ENCODE peak calls at places on chromosomes 5 and 9, in four cellular contexts. H is left ventricle myocardium superior, D is PC-3, A is mammary epithelial cell. N is an unnamed sample.

GRCh38 chr5:139684881-139685749 is 37.0 kb downstream of the CXXC5 start:
- DNase-seq in H (peak; percentile 75), D (no peak), A (no peak), N (no peak)

GRCh38 chr5:176773408-176774035 is 36.8 kb upstream of the UNC5A start:
- DNase-seq in D (no peak), A (no peak), H (no peak), N (no peak)

GRCh38 chr5:142364251-142365145 is 39.7 kb upstream of the SPRY4 start:
- DNase-seq in A (peak; percentile 88), D (no peak), H (peak; percentile 72), N (peak; percentile 92)

GRCh38 chr5:36897616-36898015 is 21.0 kb downstream of the NIPBL start:
- DNase-seq in D (no peak), A (no peak), H (no peak), N (no peak)

GRCh38 chr9:92706218-92706940 is 36.4 kb upstream of the IPPK start:
- DNase-seq in H (no peak), A (peak; percentile 82), D (peak; percentile 60), N (no peak)

GRCh38 chr5:168570490-168571328 is 8.5 kb downstream of the PANK3 start:
- DNase-seq in D (no peak), H (no peak), A (no peak), N (no peak)

GRCh38 chr9:14245901-14246525 is 67.9 kb downstream of the NFIB start:
- DNase-seq in H (no peak), A (no peak), D (no peak), N (no peak)

GRCh38 chr5:80491296-80491695 is 3.4 kb downstream of the FAM151B start:
- DNase-seq in A (no peak), D (no peak), H (no peak), N (no peak)

GRCh38 chr9:36450110-36450732 is 50.2 kb upstream of the RNF38 start:
- DNase-seq in A (peak; percentile 26), D (peak; percentile 72), H (no peak), N (no peak)

GRCh38 chr5:81147011-81147594 is 86.0 kb upstream of the CKMT2 start:
- DNase-seq in A (no peak), H (no peak), D (no peak), N (no peak)

GRCh38 chr5:31452314-31452713 is 79.6 kb downstream of the DROSHA start:
- DNase-seq in A (no peak), H (no peak), D (no peak), N (no peak)

GRCh38 chr9:70347046-70347445 is 67.4 kb downstream of the KLF9 start:
- DNase-seq in H (no peak), A (no peak), D (no peak), N (no peak)

GRCh38 chr9:135888126-135888765 is 19.1 kb downstream of the CAMSAP1 start:
- DNase-seq in H (no peak), A (no peak), D (no peak), N (no peak)

GRCh38 chr9:124834586-124834985 is 18.7 kb upstream of the WDR38 start:
- DNase-seq in A (peak; percentile 97), H (peak; percentile 47), D (peak; percentile 85), N (peak; percentile 58)

GRCh38 chr9:127122176-127123151 is at the start of gene ANGPTL2:
- DNase-seq in H (peak; percentile 95), A (peak; percentile 36), D (peak; percentile 22), N (peak; percentile 97)

GRCh38 chr5:87780831-87781760 is 368.4 kb upstream of the CCNH start:
- DNase-seq in D (peak; percentile 93), H (peak; percentile 68), A (peak; percentile 68), N (peak; percentile 84)

GRCh38 chr5:115558388-115558956 is 13.9 kb upstream of the FEM1C start:
- DNase-seq in H (no peak), A (no peak), D (no peak), N (no peak)

GRCh38 chr5:104757915-104758314 is 1195.3 kb upstream of the NUDT12 start:
- DNase-seq in H (no peak), D (no peak), A (no peak), N (no peak)

GRCh38 chr5:93570294-93571110 is 10.5 kb downstream of the NR2F1-AS1 start:
- DNase-seq in D (no peak), H (no peak), A (no peak), N (peak; percentile 65)

GRCh38 chr5:149667084-149667826 is 62.9 kb upstream of the PPARGC1B start:
- DNase-seq in D (peak; percentile 79), A (peak; percentile 19), H (no peak), N (no peak)

GRCh38 chr5:173868096-173868879 is 19.9 kb upstream of the CPEB4 start:
- DNase-seq in D (peak; percentile 95), A (no peak), H (no peak), N (no peak)

GRCh38 chr5:140111043-140111858 is 2.7 kb upstream of the PURA start:
- DNase-seq in H (no peak), A (no peak), D (no peak), N (no peak)

GRCh38 chr9:14433841-14434511 is 120.0 kb upstream of the NFIB start:
- DNase-seq in A (peak; percentile 62), H (no peak), D (peak; percentile 68), N (no peak)

GRCh38 chr9:104494808-104495207 is 9.3 kb upstream of the OR13F1 start:
- DNase-seq in H (no peak), D (peak; percentile 33), A (no peak), N (no peak)

GRCh38 chr9:88651682-88652633 is 117.0 kb downstream of the NXNL2 start:
- DNase-seq in A (peak; percentile 98), D (peak; percentile 69), H (peak; percentile 89), N (peak; percentile 93)

GRCh38 chr5:76732405-76733048 is 16.6 kb downstream of the F2R start:
- DNase-seq in H (no peak), D (no peak), A (no peak), N (no peak)

GRCh38 chr9:13993482-13994267 is 320.3 kb downstream of the NFIB start:
- DNase-seq in A (no peak), H (no peak), D (no peak), N (no peak)

GRCh38 chr5:640461-641330 is 28.6 kb downstream of the CEP72 start:
- DNase-seq in D (no peak), H (no peak), A (no peak), N (no peak)

GRCh38 chr5:120529386-120529785 is 65.3 kb downstream of the PRR16 start:
- DNase-seq in A (no peak), H (no peak), D (no peak), N (no peak)

GRCh38 chr9:4108708-4109444 is 191.0 kb downstream of the GLIS3 start:
- DNase-seq in D (no peak), A (no peak), H (peak; percentile 37), N (no peak)

GRCh38 chr5:149826574-149826973 is 96.5 kb downstream of the PPARGC1B start:
- DNase-seq in D (no peak), A (no peak), H (peak; percentile 75), N (no peak)

GRCh38 chr5:176548967-176549444 is at the start of gene CDHR2:
- DNase-seq in H (no peak), D (no peak), A (no peak), N (peak; percentile 80)

GRCh38 chr9:110939053-110939452 is 99.2 kb downstream of the LPAR1 start:
- DNase-seq in A (no peak), H (no peak), D (peak; percentile 46), N (no peak)

GRCh38 chr5:96329886-96330531 is 103.0 kb downstream of the PCSK1 start:
- DNase-seq in H (no peak), A (peak; percentile 44), D (peak; percentile 34), N (no peak)

GRCh38 chr9:37037744-37038640 is 3.9 kb upstream of the PAX5 start:
- DNase-seq in A (no peak), D (no peak), H (no peak), N (no peak)

GRCh38 chr5:93246093-93246855 is 334.7 kb downstream of the NR2F1-AS1 start:
- DNase-seq in H (no peak), A (no peak), D (no peak), N (no peak)

GRCh38 chr9:120914410-120914809 is 12.2 kb downstream of the TRAF1 start:
- DNase-seq in A (no peak), D (no peak), H (peak; percentile 57), N (no peak)

GRCh38 chr5:71891406-71891805 is 172.3 kb downstream of the CARTPT start:
- DNase-seq in D (no peak), H (no peak), A (no peak), N (no peak)

GRCh38 chr5:132237141-132237540 is 9.5 kb upstream of the P4HA2 start:
- DNase-seq in H (no peak), A (no peak), D (no peak), N (no peak)

GRCh38 chr9:89440951-89441654 is 56.8 kb downstream of the SEMA4D start:
- DNase-seq in H (no peak), A (no peak), D (no peak), N (peak; percentile 52)